ENCODE peak calls at places on chromosomes 16 and 17, in seven cellular contexts. D is A549, B is heart left ventricle, T is breast epithelium, E is sigmoid colon, W is stomach, K is prostate gland. X is an unnamed sample. For H3K4me1, the result is how much of the 10 kb centered on the place peaks cover.

GRCh38 chr16:85523602-85524364 is 89.3 kb upstream of the GSE1 start:
- DNase-seq in E (peak), K (no peak), T (no peak), D (no peak), B (peak), W (peak), X (no peak)

GRCh38 chr17:68290955-68291835 is at the start of the genes ARSG and SLC16A6:
- DNase-seq in K (peak), W (peak), E (no peak), B (peak), T (peak), D (peak), X (peak)

GRCh38 chr16:10635367-10636021 is 55.1 kb upstream of the EMP2 start:
- DNase-seq in T (no peak), D (no peak), K (no peak), W (no peak), B (no peak), E (no peak), X (no peak)

GRCh38 chr17:55577011-55577586 is 65.8 kb upstream of the SMIM36 start:
- DNase-seq in B (peak), W (no peak), E (peak), T (peak), K (no peak), D (no peak), X (peak)

GRCh38 chr17:14921936-14922335 is 343.2 kb downstream of the PMP22 start:
- DNase-seq in D (no peak), T (no peak), E (no peak), W (no peak), K (no peak), B (no peak), X (no peak)

GRCh38 chr17:30092886-30093285 is 23.7 kb upstream of the NSRP1 start:
- DNase-seq in K (no peak), E (no peak), B (no peak), D (no peak), T (no peak), W (no peak), X (no peak)

GRCh38 chr17:14717849-14718248 is 417.0 kb downstream of the HS3ST3B1 start:
- DNase-seq in E (no peak), K (no peak), B (no peak), W (no peak), T (no peak), D (no peak), X (no peak)

GRCh38 chr16:66917741-66918140 is 944 bp downstream of the CDH16 start:
- DNase-seq in E (no peak), D (no peak), B (no peak), T (no peak), W (no peak), K (no peak), X (no peak)

GRCh38 chr16:29876578-29877249 is 13.7 kb upstream of the CDIPT start:
- DNase-seq in W (no peak), D (no peak), E (no peak), T (no peak), K (no peak), B (no peak), X (no peak)

GRCh38 chr16:89507219-89507833 is 877 bp upstream of the SPG7 start:
- DNase-seq in T (no peak), K (no peak), E (no peak), W (peak), D (no peak), B (peak), X (no peak)

GRCh38 chr16:1188781-1189189 is 35.9 kb downstream of the CACNA1H start:
- DNase-seq in W (peak), K (peak), T (peak), B (peak), E (peak), D (no peak), X (peak)

GRCh38 chr17:68302666-68303065 is 11.4 kb downstream of the ARSG start:
- DNase-seq in T (no peak), K (no peak), W (no peak), E (no peak), B (no peak), D (no peak), X (no peak)

GRCh38 chr16:11232852-11233726 is 22.9 kb downstream of the SOCS1 start:
- DNase-seq in K (no peak), D (no peak), T (peak), E (no peak), B (peak), W (peak), X (peak)

GRCh38 chr16:79013930-79014329 is 586.6 kb downstream of the MAF start:
- DNase-seq in K (no peak), E (no peak), B (no peak), W (no peak), T (no peak), D (no peak), X (no peak)

GRCh38 chr16:9419161-9419560 is 327.7 kb downstream of the HAPSTR1 start:
- DNase-seq in B (no peak), W (no peak), E (no peak), D (no peak), K (no peak), T (no peak), X (no peak)

GRCh38 chr17:27578718-27579085 is 52.3 kb upstream of the LGALS9 start:
- DNase-seq in D (no peak), W (no peak), K (no peak), T (no peak), B (no peak), E (no peak), X (no peak)

GRCh38 chr17:27496501-27496943 is 40.3 kb downstream of the KSR1 start:
- DNase-seq in T (no peak), W (peak), D (peak), B (no peak), K (peak), E (no peak), X (no peak)

GRCh38 chr16:25126820-25127232 is 15.3 kb downstream of the LCMT1 start:
- DNase-seq in K (no peak), D (peak), B (no peak), T (no peak), W (no peak), E (no peak), X (peak)

GRCh38 chr17:15233022-15233805 is 31.9 kb downstream of the PMP22 start:
- DNase-seq in E (no peak), T (no peak), B (peak), K (no peak), D (peak), W (no peak), X (peak)

GRCh38 chr17:31494259-31495048 is 103.0 kb downstream of the RAB11FIP4 start:
- DNase-seq in K (no peak), B (no peak), E (no peak), W (peak), D (no peak), T (no peak), X (no peak)

GRCh38 chr16:89412811-89413210 is 77.5 kb downstream of the ANKRD11 start:
- DNase-seq in E (no peak), B (peak), K (no peak), D (no peak), T (no peak), W (no peak), X (no peak)

GRCh38 chr17:43878260-43879082 is 28.9 kb downstream of the MPP2 start:
- DNase-seq in D (peak), K (peak), W (peak), T (peak), B (peak), E (peak), X (peak)

GRCh38 chr16:69406780-69407331 is 17.6 kb upstream of the CYB5B start:
- DNase-seq in K (no peak), T (no peak), E (no peak), W (no peak), B (no peak), D (peak), X (no peak)

GRCh38 chr17:21524211-21524591 is 148.0 kb downstream of the KCNJ12 start:
- DNase-seq in B (no peak), D (no peak), T (no peak), E (no peak), K (no peak), W (no peak), X (no peak)

GRCh38 chr16:22356930-22357634 is 17.3 kb downstream of the CDR2 start:
- DNase-seq in K (no peak), E (no peak), W (no peak), D (no peak), B (no peak), T (no peak), X (no peak)

GRCh38 chr16:88747588-88748301 is 37.3 kb downstream of the PIEZO1 start:
- DNase-seq in E (no peak), D (peak), T (no peak), K (no peak), W (peak), B (no peak), X (no peak)

GRCh38 chr16:50884066-50884860 is 142.4 kb downstream of the CYLD start:
- DNase-seq in B (no peak), D (no peak), E (no peak), T (no peak), W (no peak), K (no peak), X (no peak)

GRCh38 chr16:84526794-84527485 is 22.5 kb upstream of the MEAK7 start:
- DNase-seq in K (peak), W (no peak), D (no peak), B (peak), E (no peak), T (peak), X (no peak)

GRCh38 chr16:56493815-56494214 is 26.0 kb downstream of the BBS2 start:
- DNase-seq in E (no peak), W (no peak), D (no peak), K (no peak), B (no peak), T (no peak), X (no peak)

GRCh38 chr16:66616592-66616991 is 12.1 kb downstream of the CMTM3 start:
- DNase-seq in B (no peak), T (no peak), E (no peak), D (no peak), K (no peak), W (no peak), X (peak)

GRCh38 chr17:83127431-83128160 is 48.2 kb downstream of the METRNL start:
- DNase-seq in W (no peak), D (no peak), E (no peak), T (no peak), B (no peak), K (no peak), X (no peak)

GRCh38 chr17:83174859-83175550 is 95.6 kb downstream of the METRNL start:
- DNase-seq in T (no peak), K (no peak), E (no peak), B (no peak), W (no peak), D (no peak), X (peak)

GRCh38 chr16:30052671-30053372 is 12.7 kb upstream of the ALDOA start:
- DNase-seq in D (peak), E (peak), B (peak), K (peak), W (peak), T (peak), X (peak)

GRCh38 chr16:79047337-79047736 is 553.2 kb downstream of the MAF start:
- DNase-seq in K (no peak), D (peak), B (no peak), T (no peak), E (no peak), W (no peak), X (no peak)

GRCh38 chr16:56317998-56318912 is 107.1 kb downstream of the AMFR start:
- DNase-seq in B (peak), D (peak), W (peak), T (peak), E (peak), K (peak), X (peak)

GRCh38 chr16:31215287-31216115 is 1.4 kb downstream of the PYDC1 start:
- DNase-seq in K (peak), W (peak), B (peak), E (no peak), T (peak), D (peak), X (peak)

GRCh38 chr17:15947976-15948752 is 3.2 kb downstream of the ADORA2B start:
- DNase-seq in D (no peak), W (no peak), E (no peak), T (no peak), K (no peak), B (no peak), X (no peak)

DNA sequence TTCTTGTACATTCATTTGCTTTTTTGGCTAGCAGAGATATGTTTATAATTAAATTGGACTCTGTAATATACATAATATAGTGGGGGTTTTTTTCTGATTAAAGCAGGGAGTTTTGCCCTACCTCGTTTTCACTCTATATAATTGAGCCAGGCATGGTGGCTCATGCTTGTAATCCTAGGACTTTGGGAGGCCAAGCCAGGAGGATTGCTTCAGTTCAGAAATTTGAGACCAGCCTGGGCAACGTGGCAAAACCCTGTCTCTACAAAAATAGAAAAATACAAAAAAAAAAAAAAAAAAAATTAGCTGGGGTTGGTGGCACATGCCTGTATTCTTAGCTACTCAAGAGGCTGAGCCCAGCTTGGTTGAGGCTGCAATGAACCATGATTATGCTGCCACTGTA is 42.2 kb downstream of the PAFAH1B1 start:
- DNase-seq in B (no peak), E (no peak), D (no peak), K (no peak), T (no peak), W (no peak), X (no peak)
- H3K4me1 ChIP-seq in B (under half), E (under half), D (under half), K (under half), T (under half), W (under half), X (half or more)

GRCh38 chr16:2719328-2720062 is 529 bp downstream of the PRSS27 start:
- DNase-seq in K (no peak), W (peak), E (no peak), B (peak), D (no peak), T (peak), X (peak)

GRCh38 chr16:2724088-2724676 is 4.2 kb upstream of the PRSS27 start:
- DNase-seq in W (no peak), B (no peak), E (no peak), K (no peak), T (no peak), D (no peak), X (no peak)

GRCh38 chr16:2720063-2720455 is at the start of gene PRSS27:
- DNase-seq in T (peak), D (no peak), B (no peak), W (no peak), K (no peak), E (no peak), X (no peak)

GRCh38 chr16:2717360-2718263 is 2.4 kb downstream of the PRSS27 start:
- DNase-seq in K (no peak), E (no peak), B (no peak), D (no peak), W (no peak), T (no peak), X (no peak)

DNA sequence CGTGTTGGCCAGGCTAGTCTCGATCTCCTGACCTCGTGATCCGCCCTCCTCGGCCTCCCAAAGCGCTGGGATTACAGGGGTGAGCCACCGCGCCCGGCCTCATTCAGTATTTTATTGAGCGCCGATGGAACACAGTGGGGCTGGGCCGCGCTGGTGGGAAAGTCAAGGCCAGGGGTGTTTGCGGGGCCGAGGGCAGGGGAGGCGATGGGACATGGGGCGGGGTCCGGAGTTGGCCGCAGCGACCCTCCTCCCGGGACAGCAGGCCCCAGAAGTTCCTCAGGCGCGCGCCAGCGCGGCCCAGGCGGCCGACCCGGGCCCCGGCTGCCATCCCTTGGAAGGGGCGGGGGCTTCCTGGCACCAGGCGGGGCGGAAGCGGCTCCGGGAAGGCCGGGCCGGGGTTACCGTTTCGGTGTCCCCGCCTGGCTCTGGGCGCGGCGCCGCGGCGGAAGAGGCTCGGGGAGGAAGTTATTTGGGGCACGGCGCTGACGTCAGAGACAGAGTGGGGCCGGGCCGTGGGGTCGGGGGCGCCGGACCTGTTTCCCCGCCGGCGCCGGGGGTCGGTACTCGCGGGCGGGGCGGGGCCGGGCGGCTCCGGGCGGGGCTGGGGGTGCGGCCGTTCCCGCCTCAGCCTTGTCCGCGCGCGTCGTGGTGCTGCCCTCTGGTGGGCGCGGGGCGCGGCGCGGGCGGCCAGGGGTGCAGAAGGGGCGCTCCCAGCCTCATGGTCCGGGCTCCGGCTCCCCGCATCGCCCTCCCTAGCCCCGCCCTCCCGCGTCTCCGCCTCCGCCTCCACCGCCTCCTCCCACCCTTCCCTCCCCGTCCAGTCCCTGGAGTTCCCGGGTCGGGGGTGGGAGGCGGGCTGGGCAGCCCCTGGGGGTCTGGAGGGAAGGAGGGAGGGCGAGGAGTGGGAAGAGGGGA is 952 bp upstream of the PRSS27 start:
- DNase-seq in K (peak), E (peak), W (peak), T (peak), B (peak), D (peak), X (peak)
- TF ChIP-seq POLR2A in K (no peak), E (no peak), W (no peak), T (no peak), B (no peak), D (peak), X (no peak)

GRCh38 chr17:4641297-4642195 is at the start of gene ALOX15:
- DNase-seq in E (no peak), D (peak), W (no peak), T (no peak), K (no peak), B (no peak), X (no peak)
- H3K4me3 ChIP-seq in E (peak), D (peak), W (no peak), T (no peak), K (no peak), B (no peak), X (no peak)

DNA sequence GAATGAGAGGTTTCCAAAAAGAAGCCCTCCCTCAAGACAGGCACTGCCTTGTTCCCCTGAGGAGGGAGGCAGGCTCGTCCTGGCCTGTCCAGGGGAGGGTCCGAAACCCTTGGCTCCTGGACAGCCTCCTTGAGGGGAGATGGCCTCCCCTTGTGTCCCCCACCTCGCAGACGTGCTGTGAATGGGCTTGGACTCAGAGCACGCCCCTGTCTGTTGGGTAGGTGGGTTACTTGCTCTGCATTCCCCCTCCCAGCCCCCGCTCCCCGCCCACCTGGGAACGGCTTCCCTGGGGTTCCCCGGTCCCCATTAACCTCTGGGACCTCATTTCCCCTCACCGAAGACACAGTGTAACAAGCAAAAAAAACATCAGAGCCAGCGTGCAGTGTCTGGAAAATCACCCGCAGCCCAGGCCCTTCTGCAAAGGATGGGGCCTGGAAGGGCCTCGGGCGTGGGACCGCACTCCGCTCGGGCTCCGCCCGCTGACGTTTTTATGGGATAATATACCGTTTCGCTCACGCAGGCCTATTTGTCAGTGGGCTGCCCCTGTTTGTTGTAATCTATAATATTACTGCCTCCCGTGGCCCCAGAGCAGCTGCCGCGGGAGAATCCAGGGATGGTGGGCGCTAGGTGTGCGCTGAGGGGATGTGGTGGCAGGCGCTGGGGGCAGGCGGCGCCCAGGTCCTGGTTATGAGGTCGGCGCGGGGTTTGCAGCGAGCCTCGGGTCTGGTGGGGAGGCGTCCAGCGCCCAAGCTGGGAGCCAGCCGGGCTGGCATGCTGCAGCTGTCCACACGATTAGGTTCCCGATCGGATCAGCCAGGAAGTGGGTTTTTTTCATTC is 11.1 kb downstream of the BAHCC1 start:
- DNase-seq in T (no peak), K (no peak), D (no peak), B (no peak), W (no peak), E (no peak), X (no peak)
- H3K4me1 ChIP-seq in T (under half), K (under half), D (under half), B (half or more), W (under half), E (under half), X (under half)

GRCh38 chr17:64773836-64774761 is 112.0 kb upstream of the SMURF2 start:
- DNase-seq in T (peak), K (peak), B (peak), D (peak), W (peak), E (no peak), X (no peak)
- TF ChIP-seq POLR2A in T (no peak), K (no peak), B (no peak), D (no peak), W (no peak), E (peak), X (no peak)

GRCh38 chr17:8062435-8062806 is 23.6 kb downstream of the ALOX15B start:
- DNase-seq in D (no peak), W (no peak), B (no peak), T (no peak), K (peak), E (no peak), X (no peak)
- H3K4me3 ChIP-seq in D (no peak), W (no peak), B (no peak), T (peak), K (peak), E (peak), X (no peak)

X was measured in adrenal gland.